ENCODE peak calls at places on chromosomes 6 and 20, in five cellular contexts. S is DND-41, K is Right ventricle myocardium superior, N is NCI-H1092 treated with DMSO at 0.1 percent for 48 hours, I is activated gamma-delta T cell treated with Interleukin-2 at 50 U/mL for 16 hours. D is an unnamed sample.

GRCh38 chr20:8246701-8247100 is 114.6 kb downstream of the PLCB1 start:
- DNase-seq in S (no peak), K (no peak), N (no peak), I (no peak), D (no peak)

GRCh38 chr6:169158182-169158573 is 95.5 kb downstream of the THBS2 start:
- DNase-seq in S (no peak), K (peak; percentile 82), N (peak; percentile 60), I (no peak), D (no peak)

GRCh38 chr6:71194730-71195129 is 93.9 kb upstream of the OGFRL1 start:
- DNase-seq in S (no peak), K (no peak), N (no peak), I (no peak), D (no peak)

GRCh38 chr6:15980801-15981200 is 148.1 kb upstream of the MYLIP start:
- DNase-seq in S (no peak), K (no peak), N (no peak), I (no peak), D (no peak)

GRCh38 chr6:73636048-73636447 is 17.7 kb downstream of the SLC17A5 start:
- DNase-seq in S (no peak), K (no peak), N (no peak), I (no peak), D (no peak)

GRCh38 chr6:158411998-158412397 is 99.7 kb downstream of the TULP4 start:
- DNase-seq in S (no peak), K (no peak), N (no peak), I (no peak), D (no peak)

GRCh38 chr6:143064996-143065683 is 4.5 kb downstream of the AIG1 start:
- DNase-seq in S (no peak), K (no peak), N (no peak), I (no peak), D (no peak)

GRCh38 chr6:33613794-33614166 is 7.3 kb upstream of the ITPR3 start:
- DNase-seq in S (no peak), K (no peak), N (no peak), I (no peak), D (no peak)

GRCh38 chr6:147378819-147379218 is 129.7 kb upstream of the SAMD5 start:
- DNase-seq in S (no peak), K (no peak), N (no peak), I (no peak), D (no peak)

GRCh38 chr6:54935739-54936138 is 89.2 kb downstream of the FAM83B start:
- DNase-seq in S (no peak), K (no peak), N (no peak), I (no peak), D (no peak)

GRCh38 chr6:44645276-44645675 is 257.8 kb downstream of the CDC5L start:
- DNase-seq in S (no peak), K (no peak), N (no peak), I (no peak), D (no peak)

GRCh38 chr20:37294262-37294981 is 5.0 kb downstream of the MANBAL start:
- DNase-seq in S (no peak), K (no peak), N (no peak), I (no peak), D (no peak)

GRCh38 chr20:51211191-51211590 is 188.3 kb upstream of the KCNG1 start:
- DNase-seq in S (no peak), K (no peak), N (no peak), I (no peak), D (no peak)

GRCh38 chr6:6591778-6592388 is 3.4 kb downstream of the LY86 start:
- DNase-seq in S (no peak), K (no peak), N (no peak), I (no peak), D (no peak)

GRCh38 chr6:168386973-168387372 is 54.0 kb upstream of the SMOC2 start:
- DNase-seq in S (no peak), K (no peak), N (no peak), I (no peak), D (no peak)

GRCh38 chr6:29887819-29888581 is 54.3 kb upstream of the HLA-A start:
- DNase-seq in S (no peak), K (peak; percentile 88), N (peak; percentile 14), I (peak; percentile 80), D (no peak)

GRCh38 chr6:11824986-11825385 is 46.4 kb upstream of the ADTRP start:
- DNase-seq in S (no peak), K (no peak), N (no peak), I (no peak), D (no peak)

GRCh38 chr6:38646166-38646565 is 6.4 kb upstream of the BTBD9 start:
- DNase-seq in S (no peak), K (no peak), N (no peak), I (no peak), D (no peak)

GRCh38 chr6:166494757-166495486 is 91.6 kb downstream of the RAMACL start:
- DNase-seq in S (no peak), K (no peak), N (no peak), I (no peak), D (peak; percentile 46)

GRCh38 chr6:30542404-30542725 is 13.9 kb downstream of the GNL1 start:
- DNase-seq in S (no peak), K (no peak), N (no peak), I (peak; percentile 28), D (no peak)